ENCODE peak calls at places on chromosomes 4 and X, in eight cellular contexts. U is activated CD4-positive, CD25-positive, alpha-beta regulatory T cell treated with anti-CD3 and anti-CD28 coated beads, Interleukin-2, amount 50 U/mL, for 72 hours; V is endothelial cell; H is H1; L is dorsolateral prefrontal cortex; E is left cardiac atrium; P is transverse colon; B is activated T-cell treated with anti-CD3 and anti-CD28 coated beads for 24 hours. A is an unnamed sample.

GRCh38 chr4:70601422-70602039 is 9.5 kb downstream of the AMBN start:
- DNase-seq in U (peak), V (peak), H (peak), L (peak), E (peak), P (peak), B (peak), A (peak)

GRCh38 chrX:134181261-134181660 is 55.7 kb upstream of the CCDC160 start:
- DNase-seq in U (no peak), V (no peak), H (no peak), L (no peak), E (no peak), P (no peak), B (no peak), A (no peak)

GRCh38 chrX:12950851-12951589 is 23.9 kb upstream of the TMSB4X start:
- DNase-seq in U (peak), V (peak), H (no peak), L (no peak), E (no peak), P (peak), B (no peak), A (peak)

GRCh38 chr4:40845136-40845910 is 95.6 kb downstream of the NSUN7 start:
- DNase-seq in U (no peak), V (no peak), H (no peak), L (peak), E (no peak), P (no peak), B (no peak), A (no peak)

GRCh38 chr4:19486400-19486799 is 765.3 kb upstream of the SLIT2 start:
- DNase-seq in U (no peak), V (peak), H (no peak), L (no peak), E (no peak), P (no peak), B (no peak), A (no peak)

GRCh38 chr4:128718793-128719192 is 90.7 kb upstream of the JADE1 start:
- DNase-seq in U (no peak), V (no peak), H (no peak), L (no peak), E (no peak), P (no peak), B (no peak), A (no peak)

GRCh38 chrX:140733766-140734342 is 24.3 kb downstream of the LINC00632 start:
- DNase-seq in U (no peak), V (peak), H (no peak), L (no peak), E (no peak), P (no peak), B (no peak), A (no peak)

GRCh38 chr4:140861359-140862181 is 105.4 kb upstream of the TBC1D9 start:
- DNase-seq in U (no peak), V (peak), H (peak), L (peak), E (peak), P (peak), B (peak), A (peak)

GRCh38 chr4:122577808-122578781 is 42.8 kb downstream of the IL21 start:
- DNase-seq in U (peak), V (peak), H (no peak), L (peak), E (no peak), P (peak), B (peak), A (peak)

GRCh38 chr4:26298198-26298950 is 22.4 kb upstream of the RBPJ start:
- DNase-seq in U (no peak), V (no peak), H (no peak), L (no peak), E (no peak), P (no peak), B (no peak), A (no peak)

GRCh38 chr4:5374577-5374976 is 323.3 kb downstream of the STK32B start:
- DNase-seq in U (no peak), V (no peak), H (no peak), L (no peak), E (no peak), P (no peak), B (no peak), A (no peak)

GRCh38 chrX:68685722-68686683 is 38.5 kb downstream of the STARD8 start:
- DNase-seq in U (no peak), V (peak), H (no peak), L (no peak), E (peak), P (peak), B (peak), A (no peak)

GRCh38 chr4:83947811-83948210 is 411.9 kb downstream of the GPAT3 start:
- DNase-seq in U (no peak), V (no peak), H (no peak), L (no peak), E (no peak), P (no peak), B (no peak), A (no peak)

GRCh38 chr4:147453561-147454141 is 27.2 kb upstream of the EDNRA start:
- DNase-seq in U (no peak), V (no peak), H (no peak), L (no peak), E (no peak), P (no peak), B (no peak), A (no peak)

GRCh38 chrX:131830400-131831184 is 192.5 kb upstream of the STK26 start:
- DNase-seq in U (no peak), V (peak), H (peak), L (peak), E (peak), P (peak), B (peak), A (peak)

GRCh38 chrX:115560211-115560977 is 580 bp upstream of the PLS3 start:
- DNase-seq in U (no peak), V (no peak), H (no peak), L (no peak), E (no peak), P (no peak), B (no peak), A (no peak)

GRCh38 chrX:137848291-137848905 is 282.5 kb downstream of the ZIC3 start:
- DNase-seq in U (no peak), V (no peak), H (peak), L (no peak), E (no peak), P (no peak), B (no peak), A (no peak)

GRCh38 chrX:29257516-29257915 is 670.3 kb downstream of the IL1RAPL1 start:
- DNase-seq in U (no peak), V (no peak), H (no peak), L (no peak), E (no peak), P (no peak), B (no peak), A (no peak)

GRCh38 chr4:139988863-139989765 is 164.9 kb downstream of the MAML3 start:
- DNase-seq in U (no peak), V (no peak), H (no peak), L (no peak), E (peak), P (no peak), B (peak), A (no peak)

GRCh38 chrX:99371976-99372595 is 1038.0 kb downstream of the PCDH19 start:
- DNase-seq in U (no peak), V (no peak), H (no peak), L (no peak), E (no peak), P (no peak), B (no peak), A (no peak)

GRCh38 chrX:24100713-24101112 is 46.0 kb downstream of the EIF2S3 start:
- DNase-seq in U (no peak), V (no peak), H (no peak), L (no peak), E (no peak), P (no peak), B (no peak), A (no peak)

GRCh38 chr4:168645933-168646768 is 149.3 kb downstream of the PALLD start:
- DNase-seq in U (no peak), V (no peak), H (no peak), L (no peak), E (peak), P (no peak), B (no peak), A (no peak)

GRCh38 chrX:138845791-138846190 is 134.3 kb upstream of the FGF13 start:
- DNase-seq in U (no peak), V (no peak), H (no peak), L (no peak), E (no peak), P (no peak), B (no peak), A (no peak)

GRCh38 chr4:22410645-22411247 is 105.1 kb downstream of the ADGRA3 start:
- DNase-seq in U (no peak), V (no peak), H (no peak), L (no peak), E (no peak), P (no peak), B (no peak), A (no peak)